ENCODE peak calls at places on chromosome 6, in nine cellular contexts. H is heart right ventricle; O is tibial nerve; N is psoas muscle; J is AG04450; Y is CD4-positive, alpha-beta T cell; V is cardiac muscle cell; W is A549; B is H9. R is an unnamed sample.

GRCh38 chr6:39378175-39378889 is 55.8 kb upstream of the KCNK16 start:
- DNase-seq in V (no peak), J (no peak), H (no peak), B (no peak), N (no peak), W (no peak), O (no peak), Y (no peak), R (no peak)

GRCh38 chr6:42104095-42104806 is 38.2 kb downstream of the C6orf132 start:
- DNase-seq in Y (peak), H (peak), B (peak), W (no peak), O (peak), V (peak), J (no peak), N (peak), R (peak)

GRCh38 chr6:52261229-52261628 is 16.9 kb upstream of the IL17F start:
- DNase-seq in V (no peak), W (no peak), Y (no peak), H (no peak), J (peak), N (no peak), B (no peak), O (no peak), R (no peak)

GRCh38 chr6:144349690-144350132 is 64.6 kb downstream of the UTRN start:
- DNase-seq in V (peak), Y (no peak), N (no peak), O (no peak), B (no peak), H (no peak), J (no peak), W (no peak), R (no peak)

GRCh38 chr6:155273438-155273837 is 9.6 kb downstream of the CLDN20 start:
- DNase-seq in O (no peak), H (no peak), N (no peak), Y (no peak), W (no peak), J (peak), V (peak), B (peak), R (no peak)

GRCh38 chr6:43695967-43696291 is 8.3 kb upstream of the MRPS18A start:
- DNase-seq in V (no peak), O (no peak), N (no peak), J (no peak), H (no peak), Y (no peak), B (no peak), W (no peak), R (no peak)

GRCh38 chr6:5235830-5236229 is 24.9 kb downstream of the LYRM4 start:
- DNase-seq in Y (no peak), W (no peak), B (no peak), H (no peak), V (no peak), O (no peak), J (no peak), N (no peak), R (no peak)

GRCh38 chr6:129498950-129499870 is 210.8 kb downstream of the ARHGAP18 start:
- DNase-seq in N (no peak), H (no peak), B (no peak), V (peak), O (peak), Y (no peak), J (no peak), W (peak), R (no peak)

GRCh38 chr6:129253731-129254130 is 370.8 kb downstream of the LAMA2 start:
- DNase-seq in N (no peak), Y (no peak), V (no peak), O (no peak), B (no peak), H (no peak), J (no peak), W (no peak), R (no peak)

GRCh38 chr6:170080828-170081368 is 210.0 kb downstream of the DLL1 start:
- DNase-seq in N (no peak), Y (no peak), W (no peak), H (no peak), V (no peak), B (peak), O (no peak), J (no peak), R (no peak)

GRCh38 chr6:42041131-42042055 is 8.9 kb upstream of the TAF8 start:
- DNase-seq in J (no peak), V (peak), Y (no peak), O (no peak), H (peak), W (no peak), N (no peak), B (no peak), R (no peak)

GRCh38 chr6:119349041-119349340 is 570 bp downstream of the MAN1A1 start:
- DNase-seq in O (no peak), V (no peak), N (no peak), J (no peak), Y (no peak), B (no peak), H (no peak), W (no peak), R (no peak)

GRCh38 chr6:90793771-90794170 is 206.9 kb upstream of the MAP3K7 start:
- DNase-seq in V (no peak), B (no peak), N (no peak), O (no peak), J (no peak), W (no peak), Y (no peak), H (no peak), R (no peak)

GRCh38 chr6:129576456-129576855 is 133.5 kb downstream of the ARHGAP18 start:
- DNase-seq in O (no peak), J (no peak), V (no peak), N (no peak), H (no peak), B (no peak), W (no peak), Y (no peak), R (no peak)

GRCh38 chr6:131065824-131066171 is 2.8 kb upstream of the EPB41L2 start:
- DNase-seq in W (no peak), J (no peak), N (no peak), V (no peak), O (no peak), H (no peak), B (no peak), Y (no peak), R (no peak)

GRCh38 chr6:131068165-131068564 is 5.1 kb upstream of the EPB41L2 start:
- DNase-seq in B (no peak), W (no peak), Y (no peak), J (no peak), O (no peak), H (no peak), V (no peak), N (no peak), R (no peak)

GRCh38 chr6:131070061-131070460 is 7.0 kb upstream of the EPB41L2 start:
- DNase-seq in B (no peak), H (no peak), J (no peak), W (no peak), O (no peak), Y (no peak), N (no peak), V (no peak), R (no peak)

GRCh38 chr6:131065112-131065823 is 2.2 kb upstream of the EPB41L2 start:
- DNase-seq in J (no peak), H (no peak), N (no peak), Y (no peak), V (no peak), O (no peak), B (no peak), W (no peak), R (no peak)

DNA sequence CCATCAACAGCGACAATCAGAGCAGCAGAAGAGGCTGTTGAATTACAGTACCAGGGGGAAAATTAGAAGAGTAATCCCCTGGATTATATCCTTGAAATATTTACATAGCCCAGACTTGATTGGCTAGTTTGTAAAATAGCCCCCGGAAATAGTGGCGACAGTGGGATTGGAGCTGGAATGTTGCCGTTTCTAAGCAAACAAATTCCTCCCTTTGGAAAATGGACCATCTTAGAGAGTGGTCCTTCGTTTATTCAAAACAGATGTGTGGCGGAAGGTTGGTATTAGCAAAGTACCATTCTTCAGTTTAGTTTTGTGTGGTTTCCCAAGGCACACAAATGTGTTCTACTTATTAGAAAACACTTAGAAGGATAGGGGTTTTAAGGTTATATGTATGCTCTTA is 4.5 kb upstream of the EPB41L2 start:
- DNase-seq in V (no peak), J (no peak), N (no peak), W (no peak), Y (no peak), B (no peak), O (no peak), H (no peak), R (no peak)
- H3K27ac ChIP-seq in V (no peak), J (no peak), N (no peak), W (no peak), Y (no peak), B (no peak), O (no peak), H (no peak), R (no peak)

GRCh38 chr6:117829594-117830319 is 77.3 kb upstream of the SLC35F1 start:
- DNase-seq in Y (no peak), J (no peak), W (peak), N (no peak), H (no peak), O (no peak), V (peak), B (peak), R (no peak)
- TF ChIP-seq CTCF in Y (no peak), J (peak), W (peak), N (no peak), H (no peak), O (no peak), V (peak), B (peak), R (no peak)

DNA sequence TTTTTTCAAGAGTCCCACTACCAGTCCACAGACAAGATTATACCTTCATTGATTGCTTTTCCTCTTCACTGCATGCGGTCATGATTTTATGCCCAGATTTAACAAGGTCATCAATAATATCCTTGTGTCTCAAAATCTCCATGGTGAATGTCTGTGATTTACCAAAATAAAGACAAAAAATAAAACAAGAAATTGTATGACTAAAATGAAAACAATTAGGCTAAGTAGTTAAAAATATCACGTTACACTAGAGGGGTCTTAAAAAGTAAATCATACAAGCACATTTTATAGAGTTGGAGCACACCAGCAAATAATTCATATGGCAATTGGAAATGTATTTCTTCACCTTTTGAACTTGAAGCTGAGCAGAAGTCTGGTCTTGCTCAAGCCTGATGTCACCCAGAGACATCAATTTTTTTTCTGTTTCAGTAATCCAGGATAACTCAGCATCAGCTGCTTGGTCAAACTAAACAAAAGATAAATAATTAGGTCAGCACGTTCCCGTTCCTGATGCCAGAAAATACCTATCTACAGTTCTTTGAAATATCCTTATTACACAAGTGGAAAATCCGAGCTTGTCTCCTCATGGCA is 125.4 kb downstream of the DST start:
- DNase-seq in O (no peak), J (peak), B (no peak), N (no peak), W (no peak), V (peak), Y (no peak), H (no peak), R (no peak)
- H3K27ac ChIP-seq in O (no peak), J (no peak), B (no peak), N (no peak), W (no peak), V (no peak), Y (no peak), H (no peak), R (peak)

DNA sequence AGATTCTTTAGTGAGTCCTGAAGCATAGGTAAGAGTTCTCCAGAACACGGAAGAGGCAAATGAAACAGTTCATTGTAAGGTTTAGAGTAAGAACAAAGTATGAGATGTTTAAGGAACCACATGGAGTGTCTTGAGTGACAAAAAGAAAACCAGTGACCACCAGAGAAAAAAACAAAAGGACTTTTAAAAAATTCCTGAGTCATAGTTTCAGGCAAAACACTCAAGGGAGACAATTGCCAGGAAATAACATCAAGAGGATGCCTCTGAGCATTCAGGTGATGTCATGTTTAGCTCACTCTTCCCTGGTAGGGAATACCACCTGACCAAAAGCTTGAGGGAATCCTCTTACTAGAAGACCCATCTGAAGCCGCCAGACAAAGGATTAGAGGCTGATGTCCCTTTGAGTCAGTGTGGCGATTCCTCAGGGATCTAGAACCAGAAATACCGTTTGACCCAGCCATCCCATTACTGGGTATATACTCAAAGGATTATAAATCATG is 110.3 kb downstream of the COL19A1 start:
- DNase-seq in Y (no peak), W (no peak), J (no peak), O (no peak), N (no peak), V (no peak), H (no peak), B (no peak), R (no peak)
- TF ChIP-seq CTCF in Y (no peak), W (no peak), J (no peak), O (no peak), N (no peak), V (no peak), H (no peak), B (no peak), R (no peak)

GRCh38 chr6:14095444-14095843 is 22.1 kb upstream of the CD83 start:
- DNase-seq in H (no peak), B (no peak), N (no peak), O (no peak), V (no peak), W (no peak), Y (no peak), J (no peak), R (no peak)
- H3K27ac ChIP-seq in H (no peak), B (no peak), N (no peak), O (no peak), V (no peak), W (no peak), Y (no peak), J (no peak), R (no peak)